ENCODE peak calls at places on chromosomes 13 and 19, in five cellular contexts. B, A, N, Q and T are unnamed samples.
A peak's percentile ranks its signal among the peaks of the same experiment; 100 is the strongest.

GRCh38 chr13:102724923-102725322 is 30.1 kb upstream of the METTL21C start:
- DNase-seq in Q (peak; percentile 2), B (no peak), N (no peak), A (no peak), T (no peak)

GRCh38 chr19:42989851-42990250 is 36.4 kb downstream of the PSG11 start:
- DNase-seq in Q (no peak), B (no peak), A (no peak), N (no peak), T (no peak)

GRCh38 chr19:14277608-14278007 is 71.6 kb upstream of the ADGRL1 start:
- DNase-seq in Q (no peak), A (no peak), N (no peak), B (no peak), T (no peak)

GRCh38 chr13:51643114-51643881 is 59.0 kb downstream of the WDFY2 start:
- DNase-seq in Q (no peak), N (no peak), B (no peak), A (no peak), T (no peak)

GRCh38 chr19:38250821-38251563 is 5.2 kb downstream of the PPP1R14A start:
- DNase-seq in N (no peak), A (no peak), B (peak; percentile 44), Q (no peak), T (no peak)

GRCh38 chr19:49193822-49194394 is 36.3 kb downstream of the TRPM4 start:
- DNase-seq in N (no peak), Q (no peak), A (no peak), B (no peak), T (no peak)

GRCh38 chr19:33295621-33296472 is 6.5 kb downstream of the CEBPA start:
- DNase-seq in N (no peak), B (no peak), Q (no peak), A (no peak), T (no peak)

GRCh38 chr13:98549728-98550317 is 27.1 kb downstream of the STK24 start:
- DNase-seq in N (no peak), Q (no peak), B (no peak), A (no peak), T (no peak)

GRCh38 chr13:87671031-87671823 is at the start of gene SLITRK5:
- DNase-seq in A (peak; percentile 33), N (no peak), Q (no peak), B (peak; percentile 60), T (peak; percentile 33)

GRCh38 chr19:40534148-40534547 is 42.5 kb upstream of the SHKBP1 start:
- DNase-seq in N (no peak), B (no peak), Q (no peak), A (no peak), T (no peak)

GRCh38 chr19:4362871-4363545 is 19.6 kb downstream of the MPND start:
- DNase-seq in N (no peak), Q (peak; percentile 29), A (no peak), B (no peak), T (no peak)

GRCh38 chr19:33302175-33302973 is at the start of gene CEBPA:
- DNase-seq in N (no peak), A (peak; percentile 51), B (peak; percentile 53), Q (peak; percentile 88), T (peak; percentile 70)

GRCh38 chr13:114234645-114235421 is at the start of gene CDC16:
- DNase-seq in N (peak; percentile 75), Q (peak; percentile 74), B (peak; percentile 93), A (peak; percentile 90), T (peak; percentile 79)

GRCh38 chr19:33402421-33403220 is 29.1 kb downstream of the CEBPG start:
- DNase-seq in A (no peak), Q (no peak), B (peak; percentile 9), N (no peak), T (no peak)

GRCh38 chr13:40376867-40377266 is 289.6 kb downstream of the FOXO1 start:
- DNase-seq in B (no peak), A (no peak), Q (no peak), N (no peak), T (no peak)

GRCh38 chr19:46192990-46193650 is 36.4 kb upstream of the IGFL1 start:
- DNase-seq in N (no peak), B (no peak), Q (peak; percentile 48), A (peak; percentile 27), T (no peak)

GRCh38 chr19:22784051-22784450 is at the start of gene ZNF99:
- DNase-seq in N (no peak), Q (no peak), B (peak; percentile 19), A (no peak), T (no peak)